ENCODE peak calls at places on chromosomes 3 and 15, in six cellular contexts. G is SK-N-SH, T is K562, Y is HepG2, Q is HCT116, Z is GM12878. C is an unnamed sample.

GRCh38 chr3:23496165-23496564 is 293.0 kb downstream of the UBE2E2 start:
- DNase-seq in G (no peak), Z (peak; percentile 19), Q (no peak), T (no peak), Y (no peak), C (no peak)

GRCh38 chr15:67372563-67372962 is 118.0 kb downstream of the IQCH start:
- DNase-seq in T (no peak), Q (no peak), Z (no peak), G (no peak), Y (no peak), C (no peak)

GRCh38 chr15:21267231-21267630 is 173.1 kb downstream of the POTEB3 start:
- DNase-seq in Q (no peak), Z (no peak), G (no peak), Y (no peak), T (no peak), C (no peak)

GRCh38 chr3:181609156-181609767 is 102.5 kb upstream of the SOX2 start:
- DNase-seq in T (no peak), Z (no peak), Q (no peak), G (no peak), Y (no peak), C (no peak)

GRCh38 chr3:159237221-159237620 is 435.4 kb downstream of the MFSD1 start:
- DNase-seq in G (no peak), T (no peak), Z (no peak), Q (no peak), Y (no peak), C (no peak)

GRCh38 chr3:32780071-32780734 is 37.6 kb upstream of the TRIM71 start:
- DNase-seq in Y (peak; percentile 79), G (no peak), T (no peak), Z (no peak), Q (no peak), C (no peak)

GRCh38 chr15:86362556-86362955 is 282.9 kb downstream of the AGBL1 start:
- DNase-seq in Z (no peak), T (no peak), Y (no peak), G (no peak), Q (no peak), C (no peak)

GRCh38 chr3:115110830-115111229 is 36.3 kb downstream of the ZBTB20 start:
- DNase-seq in Q (no peak), G (no peak), T (no peak), Z (no peak), Y (no peak), C (no peak)

GRCh38 chr3:120559228-120560061 is 36.7 kb upstream of the NDUFB4 start:
- DNase-seq in Z (no peak), Q (peak; percentile 87), T (peak; percentile 22), G (no peak), Y (peak; percentile 15), C (peak; percentile 76)

GRCh38 chr15:40377606-40378005 is 4.9 kb upstream of the KNSTRN start:
- DNase-seq in Q (no peak), T (no peak), Y (no peak), Z (no peak), G (no peak), C (no peak)

DNA sequence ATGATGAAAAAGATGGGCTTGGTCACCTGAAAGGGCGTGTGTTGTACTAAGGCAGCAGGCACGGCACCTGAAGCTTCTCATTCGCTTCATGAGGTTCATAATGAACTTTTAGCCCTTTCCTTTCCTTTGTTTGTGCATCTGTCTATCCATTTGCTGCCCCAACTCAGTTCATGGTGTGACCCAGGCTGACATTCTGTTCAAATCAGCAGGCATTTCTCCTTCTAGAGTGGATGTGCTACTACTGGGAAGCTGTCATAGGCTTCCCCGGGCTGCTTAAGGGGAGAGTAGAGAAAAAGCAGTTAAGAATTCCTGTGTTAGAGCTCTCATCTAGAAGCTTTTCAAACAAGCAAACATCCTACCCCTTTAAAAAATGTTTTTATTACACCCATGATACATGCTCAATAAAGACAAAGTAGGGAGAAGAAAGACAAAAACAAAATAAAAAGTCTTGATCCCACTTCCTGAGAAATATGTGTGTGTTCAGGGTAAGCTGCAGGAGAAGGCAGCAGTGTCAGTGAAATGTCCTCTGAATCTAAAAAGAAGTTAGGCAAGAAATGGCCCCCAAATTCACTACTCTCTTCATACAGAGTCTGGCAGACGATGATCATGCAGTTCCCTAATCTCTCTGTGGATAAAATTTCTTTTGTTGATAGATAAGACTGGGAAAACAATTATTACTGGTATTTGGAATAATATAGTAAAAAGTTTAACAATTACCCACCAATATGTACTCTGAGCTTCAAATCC is 136.9 kb upstream of the PFN2 start:
- DNase-seq in Y (no peak), T (no peak), Q (no peak), Z (no peak), G (no peak), C (no peak)
- H2AFZ ChIP-seq in Y (no peak overlapping the region), T (no peak overlapping the region), Q (no peak overlapping the region), Z (no peak overlapping the region), G (peak overlapping the region; percentile 40), C (peak overlapping the region; percentile 0)

DNA sequence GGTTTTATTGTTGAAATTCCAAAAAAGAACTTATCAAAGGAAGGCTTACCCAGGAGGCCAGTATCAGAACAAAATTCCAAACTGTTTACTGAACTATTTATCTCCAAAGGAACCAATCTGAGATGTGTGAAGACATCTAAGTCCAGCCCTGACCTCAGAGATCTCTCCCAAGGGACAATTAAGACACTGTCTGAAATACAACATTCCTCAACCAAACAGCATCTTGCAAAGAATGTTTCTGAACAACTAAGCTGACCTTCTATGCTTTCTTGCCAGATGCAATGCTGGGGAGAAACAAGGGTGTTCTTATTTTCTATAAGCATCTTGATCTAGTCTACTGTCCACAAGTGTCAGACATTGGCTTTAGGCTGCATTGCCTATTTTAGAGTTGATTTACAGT is 13.6 kb downstream of the PDZRN3 start:
- DNase-seq in Z (no peak), Q (no peak), Y (no peak), G (no peak), T (no peak), C (no peak)
- TF ChIP-seq MAX in Z (no peak), Q (no peak), Y (no peak), G (no peak), T (no peak), C (no peak)

GRCh38 chr3:40120816-40121215 is 188.7 kb upstream of the EIF1B start:
- DNase-seq in Y (no peak), Q (no peak), T (no peak), G (no peak), Z (no peak), C (no peak)

GRCh38 chr3:40118031-40118610 is 191.4 kb upstream of the EIF1B start:
- DNase-seq in Q (no peak), T (no peak), Z (no peak), Y (no peak), G (no peak), C (no peak)

GRCh38 chr3:40120067-40120692 is 189.3 kb upstream of the EIF1B start:
- DNase-seq in T (no peak), Z (no peak), G (no peak), Q (no peak), Y (no peak), C (no peak)

GRCh38 chr3:40116478-40117162 is 192.9 kb upstream of the EIF1B start:
- DNase-seq in T (no peak), G (no peak), Q (no peak), Y (no peak), Z (no peak), C (no peak)
- TF ChIP-seq SIN3A in T (no peak), G (no peak), Q (no peak), Y (no peak), Z (no peak), C (no peak)

GRCh38 chr3:154992655-154993054 is 87.5 kb upstream of the MME start:
- DNase-seq in Y (no peak), Z (no peak), G (no peak), Q (no peak), T (no peak), C (no peak)
- H2AFZ ChIP-seq in Y (no peak overlapping the region), Z (no peak overlapping the region), G (no peak overlapping the region), Q (no peak overlapping the region), T (no peak overlapping the region), C (no peak overlapping the region)

DNA sequence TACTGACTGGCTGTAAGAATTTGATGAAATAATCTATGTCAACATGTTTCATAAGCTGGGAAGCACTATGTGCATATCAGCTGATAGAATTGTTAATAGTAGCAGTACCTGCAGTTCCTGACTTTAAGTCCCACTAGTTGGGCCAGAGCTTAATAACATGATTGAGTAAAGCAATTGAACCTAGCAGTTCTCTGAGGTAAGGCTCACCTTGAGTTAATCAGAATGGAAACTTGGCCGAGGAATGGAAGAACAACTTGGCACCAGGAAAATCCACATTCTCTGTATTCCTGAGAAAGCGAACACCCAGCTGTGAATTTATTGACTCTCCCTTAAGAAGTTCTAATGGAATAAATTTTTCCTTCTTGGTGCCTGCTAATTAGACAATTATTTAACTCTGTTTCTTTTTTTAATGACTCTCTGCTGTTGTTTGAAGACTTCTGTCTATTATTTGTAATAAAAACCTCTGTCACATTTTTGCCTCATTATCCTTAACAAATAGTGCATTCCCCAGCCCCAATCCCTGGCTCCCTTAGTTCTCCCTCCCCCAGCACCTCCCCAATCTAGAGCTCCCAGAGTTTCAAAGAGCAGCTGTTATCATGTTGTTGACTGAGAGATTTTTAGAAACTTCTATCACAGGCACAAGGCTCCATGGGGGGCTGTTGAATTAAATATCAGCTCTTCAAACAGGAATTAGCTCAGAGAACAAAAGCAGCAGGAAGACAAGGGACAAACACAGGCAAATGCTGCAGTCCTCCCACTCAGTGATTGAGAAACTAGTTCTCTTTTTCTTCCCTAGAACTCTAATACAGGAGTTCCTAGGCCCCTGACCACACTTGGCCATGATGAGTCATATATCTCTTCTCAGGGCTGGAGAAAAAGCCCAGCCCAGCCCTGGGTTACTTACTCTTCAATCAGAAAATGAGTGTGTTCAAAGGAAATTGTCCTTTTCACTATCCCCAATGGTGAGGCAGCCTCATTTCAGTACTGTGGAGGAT is 262.3 kb downstream of the IGSF11 start:
- DNase-seq in T (peak; percentile 25), Y (no peak), Z (peak; percentile 64), Q (no peak), G (no peak), C (no peak)
- TF ChIP-seq MAX in T (no peak), Y (no peak), Z (no peak), Q (no peak), G (no peak), C (no peak)

DNA sequence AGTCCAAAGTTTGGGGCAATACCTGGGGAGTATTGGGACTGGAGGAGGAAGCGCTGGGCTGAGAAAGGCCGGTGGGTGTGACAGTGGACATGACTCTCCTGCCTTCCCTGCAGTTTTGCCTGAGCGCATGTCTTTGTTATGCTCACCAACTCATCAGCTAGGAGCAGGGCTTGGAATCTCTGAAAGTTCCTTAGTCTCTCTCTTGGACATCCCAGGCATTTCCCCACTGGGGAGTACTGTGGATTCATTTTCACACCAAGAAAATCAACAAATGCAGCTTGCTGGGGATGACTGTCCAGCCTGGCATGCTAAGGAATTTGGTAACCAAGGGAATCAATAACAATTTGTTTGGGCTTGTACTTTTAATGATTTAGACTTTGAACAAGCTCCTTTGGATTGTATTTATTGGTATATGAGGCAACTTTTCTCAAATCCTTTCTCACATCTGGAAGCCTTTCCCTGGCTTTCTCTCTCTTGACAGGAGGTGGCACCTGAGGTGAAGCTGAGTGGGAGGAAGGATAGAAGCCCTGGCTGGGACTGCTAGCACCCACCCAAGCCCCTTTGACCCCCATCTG is 48.5 kb upstream of the CHST2 start:
- DNase-seq in Z (no peak), Q (no peak), G (no peak), T (no peak), Y (peak; percentile 24), C (no peak)
- TF ChIP-seq SIN3A in Z (no peak), Q (no peak), G (no peak), T (no peak), Y (no peak), C (no peak)